ENCODE peak calls at places on chromosome 22, in five cellular contexts. One of them, this sample, is unnamed.

GRCh38 chr22:17726561-17727243 is 47.6 kb downstream of the BID start:
- DNase-seq in tibial nerve: no peak
- DNase-seq in CD4-positive, alpha-beta T cell: no peak
- DNase-seq in pancreas: no peak
- DNase-seq in tibial artery: no peak
- DNase-seq in this sample: no peak

GRCh38 chr22:50688448-50688847 is 15.8 kb downstream of the SHANK3 start:
- DNase-seq in tibial nerve: no peak
- DNase-seq in CD4-positive, alpha-beta T cell: no peak
- DNase-seq in pancreas: no peak
- DNase-seq in tibial artery: no peak
- DNase-seq in this sample: no peak

GRCh38 chr22:42655693-42656092 is 6.5 kb upstream of the CYB5R3 start:
- DNase-seq in tibial nerve: no peak
- DNase-seq in CD4-positive, alpha-beta T cell: no peak
- DNase-seq in pancreas: no peak
- DNase-seq in tibial artery: no peak
- DNase-seq in this sample: no peak

GRCh38 chr22:19800761-19801244 is 40.2 kb downstream of the TBX1 start:
- DNase-seq in tibial nerve: no peak
- DNase-seq in CD4-positive, alpha-beta T cell: no peak
- DNase-seq in pancreas: no peak
- DNase-seq in tibial artery: no peak
- DNase-seq in this sample: peak

GRCh38 chr22:19520566-19521305 is 3.5 kb downstream of the CLDN5 start:
- DNase-seq in tibial nerve: no peak
- DNase-seq in CD4-positive, alpha-beta T cell: no peak
- DNase-seq in pancreas: no peak
- DNase-seq in tibial artery: no peak
- DNase-seq in this sample: no peak

GRCh38 chr22:47206819-47207218 is 444.4 kb downstream of the TBC1D22A start:
- DNase-seq in tibial nerve: no peak
- DNase-seq in CD4-positive, alpha-beta T cell: no peak
- DNase-seq in pancreas: no peak
- DNase-seq in tibial artery: no peak
- DNase-seq in this sample: no peak

GRCh38 chr22:19523240-19524169 is 705 bp downstream of the CLDN5 start:
- DNase-seq in tibial nerve: no peak
- DNase-seq in CD4-positive, alpha-beta T cell: no peak
- DNase-seq in pancreas: no peak
- DNase-seq in tibial artery: no peak
- DNase-seq in this sample: no peak

GRCh38 chr22:43053176-43053575 is 36.0 kb downstream of the TTLL1 start:
- DNase-seq in tibial nerve: no peak
- DNase-seq in CD4-positive, alpha-beta T cell: no peak
- DNase-seq in pancreas: no peak
- DNase-seq in tibial artery: no peak
- DNase-seq in this sample: no peak

GRCh38 chr22:49960967-49961600 is 512 bp downstream of the PIM3 start:
- DNase-seq in tibial nerve: peak
- DNase-seq in CD4-positive, alpha-beta T cell: no peak
- DNase-seq in pancreas: peak
- DNase-seq in tibial artery: no peak
- DNase-seq in this sample: peak

GRCh38 chr22:20508815-20509271 is 1.4 kb downstream of the MED15 start:
- DNase-seq in tibial nerve: no peak
- DNase-seq in CD4-positive, alpha-beta T cell: no peak
- DNase-seq in pancreas: no peak
- DNase-seq in tibial artery: no peak
- DNase-seq in this sample: no peak

GRCh38 chr22:49152930-49153770 is 674.5 kb downstream of the BRD1 start:
- DNase-seq in tibial nerve: peak
- DNase-seq in CD4-positive, alpha-beta T cell: no peak
- DNase-seq in pancreas: no peak
- DNase-seq in tibial artery: peak
- DNase-seq in this sample: no peak

GRCh38 chr22:35318346-35319215 is 18.9 kb downstream of the TOM1 start:
- DNase-seq in tibial nerve: no peak
- DNase-seq in CD4-positive, alpha-beta T cell: no peak
- DNase-seq in pancreas: no peak
- DNase-seq in tibial artery: no peak
- DNase-seq in this sample: no peak

GRCh38 chr22:41555325-41555724 is 5.5 kb upstream of the CSDC2 start:
- DNase-seq in tibial nerve: no peak
- DNase-seq in CD4-positive, alpha-beta T cell: no peak
- DNase-seq in pancreas: no peak
- DNase-seq in tibial artery: no peak
- DNase-seq in this sample: no peak
- H3K27ac ChIP-seq in tibial nerve: no peak
- H3K27ac ChIP-seq in CD4-positive, alpha-beta T cell: no peak
- H3K27ac ChIP-seq in pancreas: no peak
- H3K27ac ChIP-seq in tibial artery: no peak
- H3K27ac ChIP-seq in this sample: no peak

GRCh38 chr22:38827510-38827909 is 16.3 kb downstream of the NPTXR start:
- DNase-seq in tibial nerve: no peak
- DNase-seq in CD4-positive, alpha-beta T cell: no peak
- DNase-seq in pancreas: no peak
- DNase-seq in tibial artery: no peak
- DNase-seq in this sample: no peak
- H3K27ac ChIP-seq in tibial nerve: no peak
- H3K27ac ChIP-seq in CD4-positive, alpha-beta T cell: no peak
- H3K27ac ChIP-seq in pancreas: no peak
- H3K27ac ChIP-seq in tibial artery: no peak
- H3K27ac ChIP-seq in this sample: no peak

DNA sequence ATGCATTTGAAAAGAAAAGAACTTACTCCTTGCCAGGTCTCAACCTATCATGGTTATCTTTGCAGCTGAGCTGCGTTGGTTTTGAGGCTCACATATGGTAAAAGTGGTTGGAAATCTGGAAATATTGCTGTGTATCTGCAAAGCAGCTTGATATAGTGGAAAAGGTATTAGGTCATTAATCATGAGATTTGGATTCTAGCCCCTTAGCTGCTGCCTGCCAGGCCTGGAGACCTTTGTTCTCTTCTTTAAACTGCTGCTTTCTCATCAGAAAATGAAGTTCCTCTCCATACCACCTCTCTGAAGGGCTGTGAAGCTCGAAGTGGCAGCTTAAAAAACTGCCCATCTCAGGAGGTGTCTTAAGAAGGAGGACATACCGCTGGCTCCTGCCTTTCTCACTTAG is 5.7 kb downstream of the PPARA start:
- DNase-seq in tibial nerve: no peak
- DNase-seq in CD4-positive, alpha-beta T cell: no peak
- DNase-seq in pancreas: no peak
- DNase-seq in tibial artery: no peak
- DNase-seq in this sample: no peak
- H3K27ac ChIP-seq in tibial nerve: no peak
- H3K27ac ChIP-seq in CD4-positive, alpha-beta T cell: no peak
- H3K27ac ChIP-seq in pancreas: peak
- H3K27ac ChIP-seq in tibial artery: no peak
- H3K27ac ChIP-seq in this sample: no peak

GRCh38 chr22:36548606-36549005 is 19.6 kb upstream of the EIF3D start:
- DNase-seq in tibial nerve: no peak
- DNase-seq in CD4-positive, alpha-beta T cell: no peak
- DNase-seq in pancreas: no peak
- DNase-seq in tibial artery: peak
- DNase-seq in this sample: no peak

GRCh38 chr22:36546932-36547331 is 18.0 kb upstream of the EIF3D start:
- DNase-seq in tibial nerve: no peak
- DNase-seq in CD4-positive, alpha-beta T cell: no peak
- DNase-seq in pancreas: no peak
- DNase-seq in tibial artery: no peak
- DNase-seq in this sample: no peak

GRCh38 chr22:36549033-36549432 is 20.1 kb upstream of the EIF3D start:
- DNase-seq in tibial nerve: no peak
- DNase-seq in CD4-positive, alpha-beta T cell: no peak
- DNase-seq in pancreas: no peak
- DNase-seq in tibial artery: no peak
- DNase-seq in this sample: no peak

GRCh38 chr22:36544107-36544620 is 15.2 kb upstream of the EIF3D start:
- DNase-seq in tibial nerve: no peak
- DNase-seq in CD4-positive, alpha-beta T cell: no peak
- DNase-seq in pancreas: no peak
- DNase-seq in tibial artery: no peak
- DNase-seq in this sample: no peak

DNA sequence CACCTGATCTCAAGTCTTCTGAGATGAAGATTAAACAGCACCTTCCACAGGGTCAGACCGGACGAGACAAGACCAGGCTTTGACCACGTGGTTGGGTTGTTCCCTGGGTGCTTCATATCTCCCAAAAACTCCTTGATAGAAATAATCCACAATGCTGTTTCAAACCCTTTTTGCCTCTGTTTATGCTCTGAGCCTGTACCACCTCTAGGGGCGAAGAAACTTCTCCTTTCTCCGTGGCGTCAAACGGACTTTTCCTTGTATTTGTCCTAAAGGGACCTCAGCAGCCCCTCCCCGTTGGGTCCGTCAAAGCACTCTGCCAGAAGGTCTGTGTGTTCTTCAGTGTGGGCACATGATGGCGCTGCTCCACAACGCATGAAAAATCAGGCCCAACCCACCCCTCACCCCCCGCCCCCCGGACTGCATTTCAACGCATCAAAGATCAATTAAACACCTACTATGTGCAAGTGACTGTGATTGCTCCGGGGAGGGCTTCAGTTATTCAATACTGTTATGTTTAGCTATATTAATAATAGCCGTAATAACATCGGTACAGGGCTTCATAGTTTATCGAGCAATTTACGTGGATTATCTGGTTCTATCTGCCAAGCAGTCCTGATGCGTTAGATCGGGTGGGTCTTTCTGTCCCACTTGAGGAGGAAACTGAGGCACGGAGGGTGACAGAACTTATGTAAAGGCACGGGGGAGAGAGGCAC is 17.3 kb upstream of the EIF3D start:
- DNase-seq in tibial nerve: no peak
- DNase-seq in CD4-positive, alpha-beta T cell: no peak
- DNase-seq in pancreas: peak
- DNase-seq in tibial artery: peak
- DNase-seq in this sample: no peak
- H3K27ac ChIP-seq in tibial nerve: no peak
- H3K27ac ChIP-seq in CD4-positive, alpha-beta T cell: no peak
- H3K27ac ChIP-seq in pancreas: no peak
- H3K27ac ChIP-seq in tibial artery: no peak
- H3K27ac ChIP-seq in this sample: no peak

GRCh38 chr22:45450101-45450785 is 36.8 kb downstream of the RIBC2 start:
- DNase-seq in tibial nerve: no peak
- DNase-seq in CD4-positive, alpha-beta T cell: no peak
- DNase-seq in pancreas: no peak
- DNase-seq in tibial artery: no peak
- DNase-seq in this sample: no peak

GRCh38 chr22:45452565-45453449 is 39.3 kb downstream of the RIBC2 start:
- DNase-seq in tibial nerve: no peak
- DNase-seq in CD4-positive, alpha-beta T cell: no peak
- DNase-seq in pancreas: no peak
- DNase-seq in tibial artery: no peak
- DNase-seq in this sample: no peak

GRCh38 chr22:45453764-45454163 is 40.3 kb downstream of the RIBC2 start:
- DNase-seq in tibial nerve: no peak
- DNase-seq in CD4-positive, alpha-beta T cell: no peak
- DNase-seq in pancreas: no peak
- DNase-seq in tibial artery: no peak
- DNase-seq in this sample: no peak

GRCh38 chr22:45450931-45451651 is 37.6 kb downstream of the RIBC2 start:
- DNase-seq in tibial nerve: no peak
- DNase-seq in CD4-positive, alpha-beta T cell: no peak
- DNase-seq in pancreas: no peak
- DNase-seq in tibial artery: peak
- DNase-seq in this sample: no peak

GRCh38 chr22:45451988-45452387 is 38.5 kb downstream of the RIBC2 start:
- DNase-seq in tibial nerve: no peak
- DNase-seq in CD4-positive, alpha-beta T cell: no peak
- DNase-seq in pancreas: no peak
- DNase-seq in tibial artery: no peak
- DNase-seq in this sample: no peak
- H3K27ac ChIP-seq in tibial nerve: peak
- H3K27ac ChIP-seq in CD4-positive, alpha-beta T cell: no peak
- H3K27ac ChIP-seq in pancreas: no peak
- H3K27ac ChIP-seq in tibial artery: peak
- H3K27ac ChIP-seq in this sample: peak

This sample was measured in lower lobe of right lung.